ENCODE peak calls at places on chromosomes 2 and 18, in five cellular contexts. O is EL, X is M059J, B is endothelial cell, J is ovary. S is an unnamed sample.
A peak's percentile ranks its signal among the peaks of the same experiment; 100 is the strongest.

GRCh38 chr18:30465131-30465530 is 577.4 kb downstream of the DSC3 start:
- DNase-seq in O (no peak), B (no peak), J (no peak), X (no peak), S (no peak)

GRCh38 chr18:24488824-24489493 is 28.5 kb downstream of the HRH4 start:
- DNase-seq in O (peak; percentile 41), B (peak; percentile 32), X (peak; percentile 47), J (no peak), S (no peak)

GRCh38 chr2:73850009-73850408 is 21.2 kb downstream of the STAMBP start:
- DNase-seq in J (no peak), B (no peak), X (no peak), O (no peak), S (no peak)

GRCh38 chr2:42369551-42370229 is 8.7 kb upstream of the COX7A2L start:
- DNase-seq in B (no peak), O (no peak), J (no peak), X (no peak), S (peak; percentile 38)

GRCh38 chr2:83168377-83168776 is 1290.7 kb downstream of the SUCLG1 start:
- DNase-seq in X (no peak), O (no peak), B (no peak), J (no peak), S (no peak)

GRCh38 chr2:137411556-137411955 is 552.7 kb upstream of the HNMT start:
- DNase-seq in B (no peak), J (no peak), X (no peak), O (no peak), S (no peak)

GRCh38 chr18:23924813-23925212 is 89.7 kb upstream of the TTC39C start:
- DNase-seq in X (peak; percentile 85), B (no peak), J (no peak), O (peak; percentile 72), S (no peak)

GRCh38 chr2:64751286-64752260 is 97.9 kb upstream of the SERTAD2 start:
- DNase-seq in O (peak; percentile 99), J (peak; percentile 99), X (peak; percentile 98), B (peak; percentile 95), S (peak; percentile 94)

GRCh38 chr18:69402219-69402989 is 1.7 kb downstream of the DOK6 start:
- DNase-seq in O (no peak), J (no peak), X (no peak), B (peak; percentile 12), S (no peak)